ENCODE peak calls at places on chromosomes 2 and 18, in nine cellular contexts. One of them, this sample, is unnamed. For H3K4me1, the result is how much of the 10 kb centered on the place peaks cover.

GRCh38 chr2:228329279-228329678 is 147.8 kb upstream of the SPHKAP start:
- DNase-seq in endothelial cell of umbilical vein: no peak
- DNase-seq in adrenal gland: no peak
- DNase-seq in HepG2: no peak
- DNase-seq in mammary epithelial cell: no peak
- DNase-seq in Caco-2: no peak
- DNase-seq in right cardiac atrium: no peak
- DNase-seq in lung: no peak
- DNase-seq in transverse colon: no peak
- DNase-seq in this sample: no peak

GRCh38 chr2:109736177-109736827 is 57.8 kb upstream of the RGPD5 start:
- DNase-seq in right cardiac atrium: peak
- DNase-seq in mammary epithelial cell: peak
- DNase-seq in lung: peak
- DNase-seq in adrenal gland: peak
- DNase-seq in transverse colon: peak
- DNase-seq in endothelial cell of umbilical vein: peak
- DNase-seq in Caco-2: peak
- DNase-seq in HepG2: peak
- DNase-seq in this sample: peak

GRCh38 chr2:130375291-130376266 is 19.7 kb downstream of the PTPN18 start:
- DNase-seq in endothelial cell of umbilical vein: no peak
- DNase-seq in Caco-2: no peak
- DNase-seq in adrenal gland: no peak
- DNase-seq in lung: no peak
- DNase-seq in transverse colon: no peak
- DNase-seq in mammary epithelial cell: no peak
- DNase-seq in right cardiac atrium: peak
- DNase-seq in HepG2: no peak
- DNase-seq in this sample: no peak

GRCh38 chr2:127416486-127417001 is 1.7 kb upstream of the PROC start:
- DNase-seq in transverse colon: no peak
- DNase-seq in Caco-2: no peak
- DNase-seq in lung: no peak
- DNase-seq in mammary epithelial cell: peak
- DNase-seq in endothelial cell of umbilical vein: no peak
- DNase-seq in HepG2: no peak
- DNase-seq in right cardiac atrium: no peak
- DNase-seq in adrenal gland: no peak
- DNase-seq in this sample: no peak

GRCh38 chr18:74185860-74186259 is 37.5 kb downstream of the TIMM21 start:
- DNase-seq in Caco-2: no peak
- DNase-seq in adrenal gland: no peak
- DNase-seq in lung: no peak
- DNase-seq in right cardiac atrium: no peak
- DNase-seq in mammary epithelial cell: no peak
- DNase-seq in endothelial cell of umbilical vein: no peak
- DNase-seq in HepG2: no peak
- DNase-seq in transverse colon: no peak
- DNase-seq in this sample: no peak

GRCh38 chr2:75047907-75048625 is 89.6 kb downstream of the POLE4 start:
- DNase-seq in endothelial cell of umbilical vein: no peak
- DNase-seq in mammary epithelial cell: peak
- DNase-seq in HepG2: no peak
- DNase-seq in transverse colon: no peak
- DNase-seq in Caco-2: no peak
- DNase-seq in lung: no peak
- DNase-seq in right cardiac atrium: no peak
- DNase-seq in adrenal gland: no peak
- DNase-seq in this sample: peak

GRCh38 chr18:21389903-21390302 is 147.9 kb downstream of the GREB1L start:
- DNase-seq in transverse colon: no peak
- DNase-seq in endothelial cell of umbilical vein: no peak
- DNase-seq in adrenal gland: no peak
- DNase-seq in HepG2: no peak
- DNase-seq in Caco-2: no peak
- DNase-seq in lung: no peak
- DNase-seq in right cardiac atrium: no peak
- DNase-seq in mammary epithelial cell: peak
- DNase-seq in this sample: no peak

GRCh38 chr2:1226766-1227165 is 186.5 kb upstream of the TPO start:
- DNase-seq in HepG2: no peak
- DNase-seq in adrenal gland: no peak
- DNase-seq in mammary epithelial cell: no peak
- DNase-seq in right cardiac atrium: no peak
- DNase-seq in lung: no peak
- DNase-seq in Caco-2: no peak
- DNase-seq in endothelial cell of umbilical vein: no peak
- DNase-seq in transverse colon: no peak
- DNase-seq in this sample: no peak

GRCh38 chr18:68837665-68838390 is 39.9 kb downstream of the CCDC102B start:
- DNase-seq in transverse colon: no peak
- DNase-seq in HepG2: no peak
- DNase-seq in adrenal gland: no peak
- DNase-seq in Caco-2: no peak
- DNase-seq in right cardiac atrium: no peak
- DNase-seq in endothelial cell of umbilical vein: no peak
- DNase-seq in lung: no peak
- DNase-seq in mammary epithelial cell: no peak
- DNase-seq in this sample: no peak

GRCh38 chr2:168614291-168615018 is 158.4 kb downstream of the CERS6 start:
- DNase-seq in lung: no peak
- DNase-seq in right cardiac atrium: no peak
- DNase-seq in HepG2: no peak
- DNase-seq in mammary epithelial cell: peak
- DNase-seq in transverse colon: no peak
- DNase-seq in adrenal gland: no peak
- DNase-seq in Caco-2: no peak
- DNase-seq in endothelial cell of umbilical vein: no peak
- DNase-seq in this sample: no peak

GRCh38 chr2:37523861-37524362 is 147.5 kb downstream of the CDC42EP3 start:
- DNase-seq in transverse colon: peak
- DNase-seq in right cardiac atrium: peak
- DNase-seq in mammary epithelial cell: peak
- DNase-seq in adrenal gland: peak
- DNase-seq in Caco-2: no peak
- DNase-seq in endothelial cell of umbilical vein: peak
- DNase-seq in HepG2: no peak
- DNase-seq in lung: peak
- DNase-seq in this sample: no peak

GRCh38 chr2:158113896-158114295 is 12.2 kb downstream of the UPP2 start:
- DNase-seq in transverse colon: no peak
- DNase-seq in adrenal gland: no peak
- DNase-seq in right cardiac atrium: no peak
- DNase-seq in HepG2: no peak
- DNase-seq in Caco-2: no peak
- DNase-seq in mammary epithelial cell: peak
- DNase-seq in lung: no peak
- DNase-seq in endothelial cell of umbilical vein: no peak
- DNase-seq in this sample: no peak
- H3K4me1 ChIP-seq in transverse colon: under half
- H3K4me1 ChIP-seq in adrenal gland: under half
- H3K4me1 ChIP-seq in right cardiac atrium: under half
- H3K4me1 ChIP-seq in HepG2: under half
- H3K4me1 ChIP-seq in Caco-2: under half
- H3K4me1 ChIP-seq in mammary epithelial cell: under half
- H3K4me1 ChIP-seq in lung: under half
- H3K4me1 ChIP-seq in endothelial cell of umbilical vein: under half
- H3K4me1 ChIP-seq in this sample: under half

GRCh38 chr2:224973112-224974016 is 68.9 kb downstream of the DOCK10 start:
- DNase-seq in right cardiac atrium: no peak
- DNase-seq in mammary epithelial cell: peak
- DNase-seq in Caco-2: no peak
- DNase-seq in lung: no peak
- DNase-seq in adrenal gland: no peak
- DNase-seq in transverse colon: peak
- DNase-seq in HepG2: no peak
- DNase-seq in endothelial cell of umbilical vein: no peak
- DNase-seq in this sample: no peak
- H3K4me1 ChIP-seq in right cardiac atrium: under half
- H3K4me1 ChIP-seq in mammary epithelial cell: under half
- H3K4me1 ChIP-seq in Caco-2: under half
- H3K4me1 ChIP-seq in lung: under half
- H3K4me1 ChIP-seq in adrenal gland: under half
- H3K4me1 ChIP-seq in transverse colon: under half
- H3K4me1 ChIP-seq in HepG2: under half
- H3K4me1 ChIP-seq in endothelial cell of umbilical vein: under half
- H3K4me1 ChIP-seq in this sample: under half

GRCh38 chr2:38599706-38600105 is 3.0 kb downstream of the HNRNPLL start:
- DNase-seq in lung: no peak
- DNase-seq in Caco-2: no peak
- DNase-seq in HepG2: peak
- DNase-seq in mammary epithelial cell: peak
- DNase-seq in right cardiac atrium: no peak
- DNase-seq in endothelial cell of umbilical vein: no peak
- DNase-seq in transverse colon: no peak
- DNase-seq in adrenal gland: no peak
- DNase-seq in this sample: no peak

GRCh38 chr2:38597115-38597514 is 5.6 kb downstream of the HNRNPLL start:
- DNase-seq in right cardiac atrium: no peak
- DNase-seq in adrenal gland: no peak
- DNase-seq in Caco-2: no peak
- DNase-seq in endothelial cell of umbilical vein: no peak
- DNase-seq in lung: no peak
- DNase-seq in HepG2: no peak
- DNase-seq in transverse colon: no peak
- DNase-seq in mammary epithelial cell: no peak
- DNase-seq in this sample: no peak

GRCh38 chr2:38600242-38600891 is 2.4 kb downstream of the HNRNPLL start:
- DNase-seq in Caco-2: no peak
- DNase-seq in HepG2: peak
- DNase-seq in mammary epithelial cell: no peak
- DNase-seq in lung: no peak
- DNase-seq in transverse colon: peak
- DNase-seq in right cardiac atrium: peak
- DNase-seq in adrenal gland: peak
- DNase-seq in endothelial cell of umbilical vein: peak
- DNase-seq in this sample: no peak

GRCh38 chr2:38598991-38599295 is 3.8 kb downstream of the HNRNPLL start:
- DNase-seq in right cardiac atrium: no peak
- DNase-seq in endothelial cell of umbilical vein: peak
- DNase-seq in transverse colon: no peak
- DNase-seq in HepG2: peak
- DNase-seq in mammary epithelial cell: no peak
- DNase-seq in adrenal gland: no peak
- DNase-seq in Caco-2: no peak
- DNase-seq in lung: no peak
- DNase-seq in this sample: no peak

GRCh38 chr2:38598200-38598990 is 4.3 kb downstream of the HNRNPLL start:
- DNase-seq in HepG2: no peak
- DNase-seq in lung: no peak
- DNase-seq in endothelial cell of umbilical vein: no peak
- DNase-seq in Caco-2: no peak
- DNase-seq in transverse colon: no peak
- DNase-seq in right cardiac atrium: no peak
- DNase-seq in adrenal gland: no peak
- DNase-seq in mammary epithelial cell: no peak
- DNase-seq in this sample: no peak
- H3K4me1 ChIP-seq in HepG2: half or more
- H3K4me1 ChIP-seq in lung: under half
- H3K4me1 ChIP-seq in endothelial cell of umbilical vein: under half
- H3K4me1 ChIP-seq in Caco-2: under half
- H3K4me1 ChIP-seq in transverse colon: under half
- H3K4me1 ChIP-seq in right cardiac atrium: under half
- H3K4me1 ChIP-seq in adrenal gland: under half
- H3K4me1 ChIP-seq in mammary epithelial cell: under half
- H3K4me1 ChIP-seq in this sample: under half

GRCh38 chr2:31253344-31254155 is 19.6 kb downstream of the EHD3 start:
- DNase-seq in HepG2: no peak
- DNase-seq in transverse colon: no peak
- DNase-seq in adrenal gland: no peak
- DNase-seq in lung: no peak
- DNase-seq in mammary epithelial cell: peak
- DNase-seq in right cardiac atrium: peak
- DNase-seq in endothelial cell of umbilical vein: no peak
- DNase-seq in Caco-2: no peak
- DNase-seq in this sample: no peak

GRCh38 chr2:31256611-31257382 is 22.8 kb downstream of the EHD3 start:
- DNase-seq in right cardiac atrium: no peak
- DNase-seq in adrenal gland: no peak
- DNase-seq in Caco-2: no peak
- DNase-seq in mammary epithelial cell: no peak
- DNase-seq in HepG2: no peak
- DNase-seq in endothelial cell of umbilical vein: no peak
- DNase-seq in lung: no peak
- DNase-seq in transverse colon: no peak
- DNase-seq in this sample: no peak

GRCh38 chr2:31255911-31256571 is 22.1 kb downstream of the EHD3 start:
- DNase-seq in lung: no peak
- DNase-seq in right cardiac atrium: no peak
- DNase-seq in adrenal gland: no peak
- DNase-seq in HepG2: no peak
- DNase-seq in mammary epithelial cell: no peak
- DNase-seq in Caco-2: no peak
- DNase-seq in endothelial cell of umbilical vein: no peak
- DNase-seq in transverse colon: no peak
- DNase-seq in this sample: no peak

GRCh38 chr2:31251851-31252250 is 17.9 kb downstream of the EHD3 start:
- DNase-seq in HepG2: no peak
- DNase-seq in right cardiac atrium: no peak
- DNase-seq in endothelial cell of umbilical vein: no peak
- DNase-seq in Caco-2: no peak
- DNase-seq in mammary epithelial cell: no peak
- DNase-seq in adrenal gland: no peak
- DNase-seq in transverse colon: no peak
- DNase-seq in lung: no peak
- DNase-seq in this sample: no peak

DNA sequence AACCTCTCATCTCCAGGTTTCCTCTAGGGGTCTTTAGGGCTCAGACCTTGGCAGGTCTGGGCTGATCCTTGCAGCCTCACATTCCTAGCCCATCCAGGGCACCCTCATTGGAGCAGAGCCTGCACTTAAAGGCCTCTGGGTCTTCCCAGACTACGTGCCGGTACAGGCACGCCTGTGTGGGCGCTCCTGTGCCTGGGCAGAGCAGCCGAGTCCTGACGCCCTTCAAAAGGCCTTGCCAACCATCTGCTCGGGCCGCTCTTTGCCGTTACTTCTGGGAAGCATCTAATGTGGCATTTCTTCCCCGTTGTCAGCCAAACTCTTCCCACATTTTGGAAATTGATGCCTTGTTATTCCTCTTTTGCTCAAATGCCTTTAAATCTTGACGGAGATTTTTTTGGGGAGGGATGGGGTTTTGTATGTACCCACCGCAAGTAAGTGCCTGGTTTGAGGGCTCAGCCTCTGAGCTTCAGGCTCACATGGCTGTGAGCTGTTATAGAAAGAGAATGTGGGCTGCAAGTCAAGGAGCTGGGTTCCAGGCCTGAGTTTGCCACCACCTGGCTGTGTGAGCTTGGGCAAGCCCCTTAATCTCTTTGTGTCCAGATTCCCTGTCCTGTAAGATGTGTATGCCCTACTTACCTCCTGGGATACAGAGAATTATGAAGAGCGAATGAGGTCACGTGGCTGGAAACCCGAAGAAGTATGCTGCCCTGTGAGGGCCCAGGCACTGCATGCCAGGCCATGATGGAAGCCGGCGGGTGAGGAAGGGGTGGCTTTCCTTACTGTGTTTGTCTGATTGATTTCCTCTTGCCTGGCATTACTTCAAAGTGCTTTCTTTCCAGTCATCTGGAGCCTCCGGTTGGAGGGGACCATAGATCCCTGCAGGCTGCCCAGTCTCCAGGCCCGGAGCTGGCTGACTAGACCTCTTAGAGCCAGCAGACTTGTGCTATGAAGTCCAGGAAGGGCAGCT is 20.6 kb downstream of the EHD3 start:
- DNase-seq in mammary epithelial cell: peak
- DNase-seq in right cardiac atrium: no peak
- DNase-seq in endothelial cell of umbilical vein: no peak
- DNase-seq in Caco-2: no peak
- DNase-seq in adrenal gland: no peak
- DNase-seq in lung: no peak
- DNase-seq in HepG2: no peak
- DNase-seq in transverse colon: no peak
- DNase-seq in this sample: no peak
- H3K4me1 ChIP-seq in mammary epithelial cell: under half
- H3K4me1 ChIP-seq in right cardiac atrium: under half
- H3K4me1 ChIP-seq in endothelial cell of umbilical vein: under half
- H3K4me1 ChIP-seq in Caco-2: under half
- H3K4me1 ChIP-seq in adrenal gland: under half
- H3K4me1 ChIP-seq in lung: under half
- H3K4me1 ChIP-seq in HepG2: under half
- H3K4me1 ChIP-seq in transverse colon: under half
- H3K4me1 ChIP-seq in this sample: under half